ENCODE peak calls at places on chromosomes 16 and 17, in ten cellular contexts. U, B, M, T, N, Q, I, D, W and K are unnamed samples.

GRCh38 chr17:70037498-70037897 is 37.5 kb upstream of the KCNJ16 start:
- DNase-seq in D (no peak), I (no peak), B (no peak), T (no peak), Q (no peak), M (no peak), N (no peak), U (no peak), W (no peak), K (no peak)

GRCh38 chr16:89863741-89864391 is 9.5 kb upstream of the TCF25 start:
- DNase-seq in U (no peak), T (no peak), M (peak), D (no peak), N (peak), I (peak), Q (no peak), W (peak), B (peak), K (no peak)

GRCh38 chr17:66098040-66098439 is 93.9 kb downstream of the CEP112 start:
- DNase-seq in N (no peak), M (no peak), T (no peak), B (no peak), I (no peak), U (peak), D (no peak), W (no peak), Q (no peak), K (no peak)

GRCh38 chr17:57328109-57328882 is 72.0 kb downstream of the MSI2 start:
- DNase-seq in T (no peak), N (no peak), I (no peak), D (no peak), Q (no peak), U (no peak), B (no peak), W (no peak), M (no peak), K (no peak)

GRCh38 chr17:44981221-44981968 is 13.3 kb upstream of the C1QL1 start:
- DNase-seq in M (no peak), N (peak), B (no peak), W (no peak), U (peak), D (peak), I (peak), T (no peak), Q (no peak), K (no peak)

GRCh38 chr17:31878703-31879073 is 19.6 kb upstream of the COPRS start:
- DNase-seq in U (no peak), D (no peak), N (no peak), W (no peak), Q (no peak), T (no peak), M (no peak), B (no peak), I (no peak), K (no peak)

GRCh38 chr16:75491876-75492275 is 3.4 kb downstream of the CHST6 start:
- DNase-seq in I (no peak), Q (no peak), T (no peak), B (no peak), N (peak), W (no peak), D (no peak), U (peak), M (peak), K (no peak)

GRCh38 chr17:71247455-71248015 is 873.3 kb upstream of the SOX9 start:
- DNase-seq in I (no peak), Q (no peak), T (no peak), N (no peak), B (no peak), M (no peak), D (no peak), W (no peak), U (no peak), K (no peak)

GRCh38 chr17:1362964-1363363 is 37.1 kb downstream of the YWHAE start:
- DNase-seq in D (no peak), N (no peak), W (no peak), I (peak), B (peak), T (no peak), Q (peak), M (peak), U (no peak), K (no peak)

GRCh38 chr17:38431343-38432145 is 3.3 kb downstream of the ARHGAP23 start:
- DNase-seq in M (no peak), T (no peak), W (no peak), B (no peak), N (no peak), Q (no peak), D (no peak), U (no peak), I (no peak), K (no peak)

GRCh38 chr17:37742114-37742761 is 2.6 kb downstream of the HNF1B start:
- DNase-seq in D (no peak), U (peak), T (no peak), Q (no peak), N (peak), B (no peak), I (no peak), W (no peak), M (no peak), K (peak)

DNA sequence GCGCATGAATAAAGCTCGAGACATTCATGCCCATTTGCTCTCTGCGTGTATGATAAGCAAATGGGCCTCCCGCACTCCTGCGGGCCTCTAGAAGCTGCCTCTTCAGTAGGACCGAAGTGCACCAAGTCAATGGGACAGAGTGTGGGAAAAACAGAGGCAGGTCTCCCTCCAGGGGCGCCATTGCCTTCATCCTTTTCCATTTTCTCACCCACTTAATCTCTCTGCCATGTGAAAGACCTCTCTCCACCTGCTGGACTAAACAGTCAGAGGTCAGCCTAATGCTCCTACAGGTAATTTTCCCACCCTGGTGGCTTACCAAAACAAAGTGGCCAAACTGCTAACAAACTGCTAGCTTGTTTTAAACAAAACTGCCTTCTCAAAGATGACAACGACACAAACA is 210.9 kb downstream of the ZFHX3 start:
- DNase-seq in T (no peak), M (no peak), I (no peak), W (no peak), B (no peak), Q (no peak), D (no peak), U (no peak), N (no peak), K (no peak)
- TF ChIP-seq CTCF in T (peak), M (peak), I (no peak), W (no peak), B (no peak), Q (no peak), D (no peak), U (peak), N (no peak), K (no peak)

GRCh38 chr16:71441348-71441781 is 489 bp downstream of the TLE7 start:
- DNase-seq in U (no peak), M (no peak), Q (no peak), D (no peak), B (no peak), W (no peak), N (no peak), T (no peak), I (no peak), K (no peak)
- TF ChIP-seq CTCF in U (no peak), M (no peak), Q (no peak), D (no peak), B (no peak), W (peak), N (no peak), T (no peak), I (no peak), K (no peak)

DNA sequence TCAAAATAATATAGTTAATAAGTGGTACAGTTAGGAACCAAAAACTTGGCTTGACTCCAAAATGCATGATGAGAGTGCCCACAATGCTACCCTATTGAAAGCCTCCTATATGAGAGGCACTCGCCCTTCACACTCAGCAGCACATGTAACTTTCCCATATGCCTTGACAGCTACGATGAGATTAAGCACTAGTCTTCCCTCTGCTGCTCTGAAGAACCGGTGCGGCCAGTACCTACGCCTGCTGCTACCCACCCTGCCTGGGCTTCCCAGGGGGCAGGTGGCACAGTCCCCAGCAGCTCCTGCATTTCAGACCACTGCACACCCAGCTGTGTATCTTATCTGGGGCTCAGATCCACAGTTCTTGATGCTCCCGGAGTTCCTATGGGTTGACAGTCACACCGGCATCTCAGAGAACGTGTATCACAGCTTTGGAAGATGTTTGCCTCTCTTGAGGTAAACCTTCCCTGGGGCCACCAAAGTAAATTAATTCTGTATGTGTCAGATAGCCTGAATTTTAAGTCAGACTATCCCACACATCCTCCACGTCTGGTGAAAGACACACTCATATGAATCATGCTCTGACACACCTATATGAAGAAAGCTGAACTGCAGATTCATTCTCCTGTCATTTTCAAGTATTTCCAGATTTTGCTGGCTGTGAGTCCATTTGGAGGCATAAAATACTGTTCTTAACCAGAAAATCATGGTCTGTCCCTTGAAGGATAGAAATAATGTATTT is 77.8 kb downstream of the MYH10 start:
- DNase-seq in Q (no peak), I (peak), B (no peak), M (no peak), W (no peak), N (peak), U (peak), D (no peak), T (no peak), K (no peak)
- TF ChIP-seq CTCF in Q (no peak), I (no peak), B (no peak), M (no peak), W (no peak), N (no peak), U (no peak), D (no peak), T (no peak), K (no peak)

GRCh38 chr16:28826141-28826540 is 3.3 kb downstream of the ATXN2L start:
- DNase-seq in N (no peak), B (no peak), I (peak), M (no peak), T (no peak), D (no peak), Q (no peak), W (no peak), U (peak), K (no peak)
- TF ChIP-seq CTCF in N (no peak), B (no peak), I (peak), M (no peak), T (no peak), D (no peak), Q (no peak), W (no peak), U (peak), K (no peak)

GRCh38 chr16:4361944-4362311 is 9.7 kb upstream of the VASN start:
- DNase-seq in U (no peak), W (no peak), Q (no peak), I (no peak), M (no peak), N (no peak), D (no peak), B (no peak), T (no peak), K (no peak)
- TF ChIP-seq CTCF in U (no peak), W (no peak), Q (no peak), I (no peak), M (no peak), N (no peak), D (no peak), B (no peak), T (no peak), K (no peak)

DNA sequence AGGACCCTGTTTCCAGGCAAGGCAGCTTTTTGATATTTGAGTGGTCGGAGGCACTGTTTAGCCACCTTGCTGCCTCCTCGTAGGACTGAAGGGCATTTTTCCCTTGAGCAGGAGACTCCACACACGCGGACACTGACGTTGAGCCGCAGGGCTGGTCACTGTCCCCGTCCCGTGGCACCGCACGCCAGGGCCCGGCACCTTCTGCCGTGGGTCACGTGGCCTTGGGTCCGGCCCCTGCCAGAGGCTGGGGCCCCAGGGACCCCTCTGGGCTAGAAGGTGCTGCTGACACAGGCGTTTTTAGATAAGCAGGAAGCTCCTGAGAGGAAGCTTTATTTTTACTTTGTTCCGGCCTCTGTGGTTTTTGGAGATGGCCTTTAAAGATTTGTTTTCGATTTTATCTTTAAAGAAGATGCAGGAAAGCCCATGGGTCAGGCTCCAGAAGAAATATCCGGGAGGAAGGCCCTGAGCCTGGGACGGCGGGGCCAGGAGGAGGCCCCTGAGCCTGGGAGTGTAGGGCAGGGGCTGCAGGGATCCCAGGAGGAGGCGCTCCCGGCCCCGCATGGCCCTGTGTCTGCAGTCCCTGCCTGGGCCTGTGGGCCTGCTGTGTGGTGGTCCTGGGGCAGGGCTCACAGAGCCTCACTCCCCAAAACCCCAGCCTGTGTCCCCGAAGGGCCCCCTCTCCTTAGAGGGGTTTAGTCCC is 30.5 kb upstream of the GNG13 start:
- DNase-seq in Q (no peak), U (no peak), I (no peak), W (no peak), D (no peak), B (no peak), T (no peak), N (no peak), M (no peak), K (no peak)
- TF ChIP-seq CTCF in Q (no peak), U (no peak), I (no peak), W (no peak), D (no peak), B (no peak), T (no peak), N (no peak), M (no peak), K (no peak)

GRCh38 chr16:28218109-28218508 is 6.3 kb upstream of the XPO6 start:
- DNase-seq in N (no peak), U (peak), B (peak), M (peak), Q (no peak), D (no peak), T (peak), W (no peak), I (peak), K (no peak)
- TF ChIP-seq CTCF in N (no peak), U (peak), B (peak), M (peak), Q (no peak), D (peak), T (peak), W (peak), I (peak), K (no peak)

DNA sequence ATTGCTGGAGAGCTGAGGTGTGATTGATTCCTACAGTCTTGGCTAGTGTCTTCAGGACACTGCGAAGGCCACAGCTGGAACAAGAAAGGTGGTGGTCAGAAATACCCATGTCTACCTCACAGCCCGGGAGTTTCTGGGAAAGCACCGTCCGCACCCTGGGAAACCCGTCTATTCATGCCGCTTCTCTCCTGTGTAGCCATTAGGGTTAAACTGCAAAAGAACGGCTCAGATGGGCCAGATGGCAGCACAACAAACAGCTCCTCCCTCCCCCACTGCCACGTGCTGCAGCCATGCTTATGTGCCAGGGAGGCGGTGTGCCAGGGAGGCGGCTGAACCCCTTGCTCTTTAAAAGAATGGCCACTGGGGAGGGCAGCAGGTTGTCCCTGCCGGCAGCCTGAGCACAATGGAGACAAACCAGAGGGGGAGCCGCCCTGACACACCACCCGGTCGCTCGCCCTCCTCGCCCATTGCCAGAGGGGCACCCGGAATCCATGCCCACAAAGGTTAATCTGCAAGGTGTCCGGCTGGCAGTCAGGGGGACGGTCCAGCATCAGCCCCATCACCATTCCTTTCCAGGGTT is 65.2 kb downstream of the CYTH1 start:
- DNase-seq in N (peak), U (peak), I (peak), B (no peak), T (no peak), D (peak), W (peak), Q (peak), M (peak), K (no peak)
- TF ChIP-seq CTCF in N (no peak), U (no peak), I (no peak), B (no peak), T (no peak), D (no peak), W (peak), Q (peak), M (no peak), K (no peak)